ENCODE peak calls at places on chromosomes 2 and 18, in eight cellular contexts. N, Z, P, C, E, D, T and H are unnamed samples.

GRCh38 chr2:28360742-28361293 is 31.8 kb upstream of the FOSL2 start:
- DNase-seq in N (no peak), Z (no peak), P (no peak), C (peak), E (no peak), D (no peak), T (no peak), H (no peak)

GRCh38 chr2:178008636-178009289 is 63.8 kb downstream of the PDE11A start:
- DNase-seq in N (peak), Z (no peak), P (no peak), C (no peak), E (no peak), D (no peak), T (peak), H (no peak)

GRCh38 chr2:15980605-15981098 is 40.3 kb downstream of the MYCN start:
- DNase-seq in N (no peak), Z (no peak), P (no peak), C (no peak), E (no peak), D (no peak), T (no peak), H (no peak)

GRCh38 chr2:96195410-96196071 is 13.1 kb downstream of the STARD7 start:
- DNase-seq in N (no peak), Z (no peak), P (no peak), C (no peak), E (no peak), D (no peak), T (no peak), H (no peak)

GRCh38 chr2:33859791-33860461 is 260.8 kb upstream of the FAM98A start:
- DNase-seq in N (no peak), Z (no peak), P (no peak), C (peak), E (no peak), D (no peak), T (no peak), H (no peak)

GRCh38 chr18:25298853-25299274 is 53.1 kb downstream of the ZNF521 start:
- DNase-seq in N (no peak), Z (no peak), P (no peak), C (no peak), E (no peak), D (no peak), T (no peak), H (no peak)

GRCh38 chr2:120419073-120419472 is 73.1 kb downstream of the INHBB start:
- DNase-seq in N (no peak), Z (no peak), P (no peak), C (peak), E (peak), D (no peak), T (no peak), H (no peak)

GRCh38 chr2:160751021-160751420 is 257.4 kb upstream of the RBMS1 start:
- DNase-seq in N (no peak), Z (no peak), P (no peak), C (no peak), E (no peak), D (no peak), T (no peak), H (no peak)

GRCh38 chr2:190846746-190847145 is 33.9 kb upstream of the GLS start:
- DNase-seq in N (no peak), Z (no peak), P (no peak), C (no peak), E (no peak), D (no peak), T (no peak), H (no peak)

GRCh38 chr2:221572821-221573429 is 821 bp upstream of the EPHA4 start:
- DNase-seq in N (no peak), Z (no peak), P (no peak), C (peak), E (peak), D (no peak), T (peak), H (peak)

GRCh38 chr2:46909771-46910419 is 5.7 kb downstream of the MCFD2 start:
- DNase-seq in N (no peak), Z (peak), P (no peak), C (no peak), E (no peak), D (no peak), T (no peak), H (no peak)

GRCh38 chr18:62766266-62766665 is 50.9 kb downstream of the PHLPP1 start:
- DNase-seq in N (no peak), Z (no peak), P (no peak), C (no peak), E (no peak), D (no peak), T (no peak), H (no peak)

GRCh38 chr2:74502147-74502719 is 2.8 kb upstream of the LBX2 start:
- DNase-seq in N (no peak), Z (no peak), P (no peak), C (no peak), E (no peak), D (no peak), T (no peak), H (no peak)

GRCh38 chr18:13276530-13277520 is 58.3 kb downstream of the LDLRAD4 start:
- DNase-seq in N (no peak), Z (no peak), P (no peak), C (no peak), E (no peak), D (no peak), T (no peak), H (no peak)

GRCh38 chr18:8478166-8478967 is 130.9 kb upstream of the RAB12 start:
- DNase-seq in N (peak), Z (peak), P (peak), C (peak), E (peak), D (no peak), T (peak), H (peak)

GRCh38 chr2:194445226-194445625 is 1211.8 kb upstream of the SLC39A10 start:
- DNase-seq in N (no peak), Z (no peak), P (no peak), C (no peak), E (no peak), D (no peak), T (no peak), H (no peak)

GRCh38 chr2:20577495-20578235 is 73.2 kb downstream of the HS1BP3 start:
- DNase-seq in N (no peak), Z (no peak), P (no peak), C (no peak), E (no peak), D (no peak), T (no peak), H (no peak)

GRCh38 chr2:110124038-110124825 is 8.6 kb upstream of the MALL start:
- DNase-seq in N (no peak), Z (no peak), P (no peak), C (no peak), E (no peak), D (no peak), T (peak), H (no peak)

GRCh38 chr2:54672587-54673456 is 50.6 kb upstream of the EML6 start:
- DNase-seq in N (no peak), Z (no peak), P (peak), C (no peak), E (no peak), D (no peak), T (no peak), H (no peak)

GRCh38 chr2:64018715-64019082 is 529 bp downstream of the VPS54 start:
- DNase-seq in N (no peak), Z (no peak), P (no peak), C (peak), E (peak), D (no peak), T (no peak), H (peak)

GRCh38 chr2:171208648-171209047 is 48.0 kb upstream of the TLK1 start:
- DNase-seq in N (no peak), Z (no peak), P (peak), C (no peak), E (no peak), D (no peak), T (no peak), H (no peak)

GRCh38 chr2:237731663-237732062 is 66.9 kb upstream of the RBM44 start:
- DNase-seq in N (no peak), Z (no peak), P (no peak), C (no peak), E (peak), D (no peak), T (peak), H (no peak)

GRCh38 chr2:233115761-233116160 is 55.6 kb downstream of the INPP5D start:
- DNase-seq in N (no peak), Z (no peak), P (no peak), C (no peak), E (no peak), D (no peak), T (no peak), H (no peak)

GRCh38 chr2:9252002-9252357 is 45.4 kb downstream of the ASAP2 start:
- DNase-seq in N (no peak), Z (no peak), P (no peak), C (no peak), E (no peak), D (no peak), T (no peak), H (no peak)

GRCh38 chr2:204888222-204888621 is 342.9 kb downstream of the PARD3B start:
- DNase-seq in N (no peak), Z (no peak), P (no peak), C (no peak), E (no peak), D (no peak), T (no peak), H (no peak)

GRCh38 chr2:69177063-69177771 is 164.2 kb downstream of the ANTXR1 start:
- DNase-seq in N (no peak), Z (no peak), P (no peak), C (peak), E (no peak), D (no peak), T (no peak), H (no peak)

GRCh38 chr2:62586981-62587380 is 81.0 kb upstream of the TMEM17 start:
- DNase-seq in N (no peak), Z (no peak), P (no peak), C (no peak), E (no peak), D (no peak), T (no peak), H (no peak)

GRCh38 chr2:20132990-20133535 is 81.6 kb upstream of the LAPTM4A start:
- DNase-seq in N (no peak), Z (no peak), P (no peak), C (no peak), E (no peak), D (no peak), T (no peak), H (no peak)

GRCh38 chr2:38256610-38257009 is 120.5 kb downstream of the ATL2 start:
- DNase-seq in N (no peak), Z (no peak), P (no peak), C (no peak), E (no peak), D (no peak), T (no peak), H (no peak)